ENCODE peak calls at places on chromosomes 12 and 14, in seven cellular contexts. R is NB4, I is esophagus squamous epithelium, K is gastrocnemius medialis, M is AG04450, O is tibial artery, V is AG10803. B is an unnamed sample.
A peak's percentile ranks its signal among the peaks of the same experiment; 100 is the strongest.

GRCh38 chr14:31425905-31426304 is 5.6 kb upstream of the HEATR5A start:
- DNase-seq in R (no peak), K (no peak), M (no peak), V (no peak), O (no peak), I (no peak), B (no peak)

GRCh38 chr14:73245401-73246325 is 8.4 kb downstream of the PAPLN start:
- DNase-seq in K (no peak), V (peak; percentile 44), I (no peak), R (peak; percentile 71), O (peak; percentile 54), M (no peak), B (no peak)

GRCh38 chr12:92208613-92209121 is 63.0 kb upstream of the BTG1 start:
- DNase-seq in R (peak; percentile 75), O (no peak), M (no peak), V (peak; percentile 63), I (no peak), K (no peak), B (no peak)

GRCh38 chr12:115528466-115528865 is 749.0 kb downstream of the MED13L start:
- DNase-seq in K (no peak), I (no peak), V (no peak), O (no peak), M (no peak), R (no peak), B (no peak)

GRCh38 chr14:34710006-34710405 is 4.4 kb downstream of the CFL2 start:
- DNase-seq in O (no peak), M (no peak), R (no peak), V (no peak), I (no peak), K (no peak), B (no peak)

GRCh38 chr14:99430491-99430890 is 50.2 kb downstream of the SETD3 start:
- DNase-seq in R (peak; percentile 6), I (no peak), M (no peak), K (no peak), O (no peak), V (no peak), B (no peak)

GRCh38 chr12:55499231-55499630 is 7.1 kb downstream of the OR6C68 start:
- DNase-seq in V (no peak), M (no peak), O (no peak), I (no peak), R (no peak), K (no peak), B (no peak)

GRCh38 chr12:105083551-105084105 is 630 bp downstream of the ALDH1L2 start:
- DNase-seq in O (peak; percentile 81), R (peak; percentile 65), I (no peak), M (peak; percentile 45), K (peak; percentile 43), V (peak; percentile 88), B (no peak)

GRCh38 chr12:30792648-30793499 is 38.1 kb upstream of the CAPRIN2 start:
- DNase-seq in K (peak; percentile 16), I (no peak), V (peak; percentile 25), M (no peak), O (no peak), R (no peak), B (no peak)

GRCh38 chr12:68279227-68280054 is 26.0 kb upstream of the IL22 start:
- DNase-seq in O (no peak), I (no peak), R (no peak), V (no peak), M (no peak), K (no peak), B (no peak)

GRCh38 chr14:56145965-56146364 is 27.8 kb downstream of the PELI2 start:
- DNase-seq in I (no peak), K (no peak), R (no peak), V (peak; percentile 61), O (no peak), M (peak; percentile 26), B (no peak)

GRCh38 chr14:61545716-61546455 is 149.4 kb upstream of the HIF1A start:
- DNase-seq in K (peak; percentile 45), R (no peak), I (no peak), V (no peak), O (no peak), M (no peak), B (no peak)

GRCh38 chr14:68520637-68521556 is 272.0 kb downstream of the ZFP36L1 start:
- DNase-seq in O (no peak), I (no peak), K (no peak), R (no peak), V (no peak), M (no peak), B (no peak)

DNA sequence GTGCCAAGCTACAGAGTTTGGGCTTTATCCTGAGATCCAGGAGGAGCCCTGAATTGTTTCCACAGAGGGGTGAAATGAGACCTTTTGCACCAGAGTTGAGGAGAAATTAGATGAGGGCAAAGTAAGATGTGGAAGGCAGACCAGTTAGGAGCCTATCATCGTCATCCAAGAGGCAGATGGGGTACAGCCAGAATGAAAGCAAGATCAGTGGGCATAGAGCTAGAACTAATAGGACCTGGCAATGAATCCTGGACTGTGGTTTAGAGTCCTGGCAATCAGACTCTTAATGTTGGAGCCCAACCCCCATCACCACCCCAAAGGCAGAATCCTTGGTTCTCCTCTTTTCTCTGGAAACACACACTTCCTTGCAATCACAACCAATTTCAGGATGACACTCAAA is 166.6 kb upstream of the HMGA2 start:
- DNase-seq in M (no peak), R (no peak), O (no peak), I (no peak), V (no peak), K (no peak), B (no peak)
- H3K4me3 ChIP-seq in M (no peak overlapping the region), R (no peak overlapping the region), O (no peak overlapping the region), I (no peak overlapping the region), V (no peak overlapping the region), K (no peak overlapping the region), B (no peak overlapping the region)

GRCh38 chr12:54341343-54341742 is 16.4 kb downstream of the COPZ1 start:
- DNase-seq in M (no peak), K (no peak), V (no peak), I (no peak), R (no peak), O (no peak), B (no peak)

GRCh38 chr12:54337280-54337842 is 12.4 kb downstream of the COPZ1 start:
- DNase-seq in O (no peak), I (no peak), K (no peak), V (no peak), M (no peak), R (no peak), B (no peak)

GRCh38 chr12:54338682-54339296 is 13.9 kb downstream of the COPZ1 start:
- DNase-seq in O (no peak), M (no peak), R (no peak), K (no peak), V (peak; percentile 73), I (no peak), B (no peak)

GRCh38 chr12:54340845-54341244 is 15.9 kb downstream of the COPZ1 start:
- DNase-seq in I (no peak), K (no peak), O (no peak), R (no peak), M (no peak), V (no peak), B (no peak)

DNA sequence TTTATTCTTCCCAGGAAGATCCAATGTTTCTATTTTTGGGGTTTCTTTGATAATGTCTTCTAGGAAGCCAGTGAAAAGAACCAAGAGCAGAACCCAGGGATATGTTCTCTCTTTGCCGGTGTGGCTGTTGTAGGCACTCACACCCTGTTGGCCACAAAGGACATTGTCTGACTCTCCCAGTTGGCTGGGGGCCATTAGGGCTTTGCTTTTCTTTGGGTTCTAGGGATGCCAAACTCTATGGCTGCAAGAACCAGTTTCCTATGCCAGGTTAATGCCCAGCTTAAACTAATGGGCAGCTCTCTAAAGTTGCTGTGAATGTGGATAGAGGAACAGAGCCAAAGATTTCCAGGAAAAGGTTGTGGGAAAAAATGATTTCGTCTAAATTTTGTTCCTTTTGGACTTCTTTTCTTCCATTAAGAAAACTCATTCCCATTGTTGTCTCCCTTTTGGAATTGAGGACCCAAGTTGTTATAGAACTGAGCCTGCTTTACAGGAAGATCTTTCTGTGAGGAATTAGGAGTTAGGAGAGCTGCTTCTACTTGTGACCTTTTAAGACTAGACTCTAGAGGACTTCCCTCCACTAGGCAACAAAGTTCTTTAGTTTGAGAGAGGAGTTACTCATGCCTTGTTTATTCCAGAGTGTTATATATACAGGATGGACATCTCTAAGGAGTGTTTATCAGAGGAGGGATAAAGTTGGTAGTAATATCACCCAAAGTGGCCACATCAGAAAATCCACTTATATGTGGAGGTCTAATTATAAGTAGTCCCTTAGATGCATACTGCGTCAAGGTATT is 13.1 kb downstream of the COPZ1 start:
- DNase-seq in O (no peak), R (no peak), V (no peak), K (no peak), I (no peak), M (no peak), B (no peak)
- TF ChIP-seq CTCF in O (no peak), R (no peak), V (peak; percentile 17), K (no peak), I (peak; percentile 23), M (no peak), B (no peak)

GRCh38 chr14:91366749-91367148 is 50.9 kb downstream of the CCDC88C start:
- DNase-seq in K (no peak), V (no peak), O (no peak), M (no peak), R (no peak), I (no peak), B (no peak)

GRCh38 chr14:91367173-91368171 is 50.1 kb downstream of the CCDC88C start:
- DNase-seq in V (no peak), M (no peak), R (peak; percentile 52), K (no peak), I (no peak), O (no peak), B (no peak)

GRCh38 chr14:91365552-91365951 is 52.1 kb downstream of the CCDC88C start:
- DNase-seq in M (no peak), R (peak; percentile 60), O (no peak), K (no peak), I (no peak), V (no peak), B (no peak)

GRCh38 chr14:91363776-91364523 is 53.7 kb downstream of the CCDC88C start:
- DNase-seq in K (no peak), M (no peak), V (no peak), I (no peak), O (no peak), R (peak; percentile 81), B (no peak)

DNA sequence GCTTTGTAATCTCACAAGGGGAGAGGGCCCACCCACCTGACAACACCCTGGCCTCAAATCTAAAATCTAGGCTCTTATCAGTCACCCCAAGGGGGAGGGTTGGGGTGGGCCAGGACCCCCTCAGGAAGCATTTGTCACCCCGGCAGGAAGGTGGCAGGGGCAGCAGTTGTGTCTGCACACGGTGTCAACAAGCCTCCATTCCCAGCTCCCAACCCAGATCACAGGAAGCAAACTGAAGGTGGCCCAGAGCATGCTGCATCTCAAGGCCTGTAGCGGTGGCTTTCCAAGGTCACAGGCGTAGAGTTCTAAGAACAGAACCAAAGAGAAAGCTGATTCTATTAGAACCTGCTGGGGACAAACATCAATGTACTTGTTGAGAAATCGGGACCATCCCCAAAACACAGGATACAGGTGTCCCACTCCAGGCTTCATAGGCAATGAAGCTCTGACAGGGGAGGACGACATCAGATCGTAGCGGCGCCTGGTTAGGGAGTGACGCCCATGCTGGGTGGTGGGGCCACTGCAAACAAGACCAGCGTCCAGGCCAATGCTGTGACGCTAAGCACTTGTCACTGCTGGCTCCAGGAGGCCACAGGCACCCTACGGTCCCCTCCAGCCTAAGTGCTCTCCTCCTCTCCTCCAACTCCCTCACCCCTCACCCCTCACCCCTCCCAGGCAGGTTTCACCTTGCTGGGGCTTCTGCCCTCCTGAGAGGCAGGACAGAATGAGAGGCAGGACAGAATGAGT is 52.9 kb downstream of the CCDC88C start:
- DNase-seq in R (no peak), O (no peak), I (no peak), M (no peak), K (no peak), V (no peak), B (no peak)
- H3K4me3 ChIP-seq in R (no peak overlapping the region), O (no peak overlapping the region), I (no peak overlapping the region), M (no peak overlapping the region), K (no peak overlapping the region), V (no peak overlapping the region), B (no peak overlapping the region)

GRCh38 chr12:113273053-113273725 is 51.9 kb downstream of the TPCN1 start:
- DNase-seq in O (no peak), R (no peak), V (peak; percentile 7), K (no peak), M (no peak), I (no peak), B (no peak)
- TF ChIP-seq CTCF in O (no peak), R (no peak), V (no peak), K (no peak), M (no peak), I (no peak), B (no peak)